ENCODE peak calls at places on chromosomes 5 and 9, in ten cellular contexts. R, Z, G, X, O, S, T, V, U and J are unnamed samples.

GRCh38 chr5:56525117-56525516 is 290.2 kb upstream of the MAP3K1 start:
- DNase-seq in R (no peak), Z (no peak), G (peak; percentile 56), X (no peak), O (peak; percentile 54), S (no peak), T (no peak), V (peak; percentile 29), U (peak; percentile 37), J (no peak)

GRCh38 chr9:124776952-124777645 is at the start of gene OLFML2A:
- DNase-seq in R (no peak), Z (no peak), G (no peak), X (peak; percentile 52), O (no peak), S (peak; percentile 39), T (no peak), V (no peak), U (no peak), J (no peak)

GRCh38 chr5:77945874-77946273 is 169.7 kb upstream of the TBCA start:
- DNase-seq in R (no peak), Z (no peak), G (no peak), X (no peak), O (no peak), S (no peak), T (no peak), V (no peak), U (no peak), J (no peak)

GRCh38 chr9:91407580-91408275 is 15.9 kb downstream of the NFIL3 start:
- DNase-seq in R (no peak), Z (no peak), G (no peak), X (no peak), O (no peak), S (no peak), T (no peak), V (no peak), U (no peak), J (no peak)

GRCh38 chr9:126844085-126844484 is 16.4 kb upstream of the ZBTB34 start:
- DNase-seq in R (no peak), Z (no peak), G (peak; percentile 80), X (no peak), O (no peak), S (no peak), T (no peak), V (no peak), U (no peak), J (no peak)

GRCh38 chr9:137800196-137801022 is 77.2 kb upstream of the CACNA1B start:
- DNase-seq in R (no peak), Z (no peak), G (no peak), X (no peak), O (no peak), S (no peak), T (no peak), V (no peak), U (no peak), J (no peak)

GRCh38 chr5:179240561-179240960 is 104.7 kb downstream of the ADAMTS2 start:
- DNase-seq in R (no peak), Z (no peak), G (no peak), X (peak; percentile 25), O (peak; percentile 6), S (peak; percentile 7), T (no peak), V (no peak), U (no peak), J (peak; percentile 3)

GRCh38 chr9:7103382-7104170 is 345.8 kb downstream of the KDM4C start:
- DNase-seq in R (no peak), Z (no peak), G (peak; percentile 8), X (no peak), O (no peak), S (no peak), T (no peak), V (no peak), U (no peak), J (no peak)

GRCh38 chr5:151509231-151509630 is 61.8 kb downstream of the SLC36A1 start:
- DNase-seq in R (no peak), Z (no peak), G (no peak), X (no peak), O (no peak), S (no peak), T (no peak), V (no peak), U (no peak), J (no peak)

GRCh38 chr5:42423285-42424152 is at the start of gene GHR:
- DNase-seq in R (peak; percentile 85), Z (peak; percentile 76), G (peak; percentile 88), X (peak; percentile 70), O (peak; percentile 91), S (peak; percentile 80), T (peak; percentile 6), V (peak; percentile 91), U (peak; percentile 80), J (peak; percentile 85)

GRCh38 chr9:32705059-32705458 is 69.6 kb upstream of the TAF1L start:
- DNase-seq in R (no peak), Z (no peak), G (peak; percentile 38), X (no peak), O (no peak), S (no peak), T (no peak), V (no peak), U (no peak), J (no peak)

GRCh38 chr9:78468231-78468630 is 171.3 kb downstream of the PSAT1 start:
- DNase-seq in R (no peak), Z (no peak), G (no peak), X (no peak), O (no peak), S (no peak), T (no peak), V (no peak), U (no peak), J (no peak)

GRCh38 chr5:52648726-52649125 is 139.0 kb upstream of the ITGA1 start:
- DNase-seq in R (no peak), Z (no peak), G (no peak), X (no peak), O (no peak), S (no peak), T (no peak), V (no peak), U (no peak), J (no peak)

GRCh38 chr5:18802336-18802735 is 1168.1 kb downstream of the TAF11L14 start:
- DNase-seq in R (no peak), Z (no peak), G (no peak), X (no peak), O (no peak), S (no peak), T (no peak), V (no peak), U (no peak), J (no peak)

GRCh38 chr5:8906303-8906967 is 639.4 kb downstream of the SEMA5A start:
- DNase-seq in R (no peak), Z (no peak), G (peak; percentile 87), X (no peak), O (no peak), S (no peak), T (no peak), V (no peak), U (no peak), J (no peak)

DNA sequence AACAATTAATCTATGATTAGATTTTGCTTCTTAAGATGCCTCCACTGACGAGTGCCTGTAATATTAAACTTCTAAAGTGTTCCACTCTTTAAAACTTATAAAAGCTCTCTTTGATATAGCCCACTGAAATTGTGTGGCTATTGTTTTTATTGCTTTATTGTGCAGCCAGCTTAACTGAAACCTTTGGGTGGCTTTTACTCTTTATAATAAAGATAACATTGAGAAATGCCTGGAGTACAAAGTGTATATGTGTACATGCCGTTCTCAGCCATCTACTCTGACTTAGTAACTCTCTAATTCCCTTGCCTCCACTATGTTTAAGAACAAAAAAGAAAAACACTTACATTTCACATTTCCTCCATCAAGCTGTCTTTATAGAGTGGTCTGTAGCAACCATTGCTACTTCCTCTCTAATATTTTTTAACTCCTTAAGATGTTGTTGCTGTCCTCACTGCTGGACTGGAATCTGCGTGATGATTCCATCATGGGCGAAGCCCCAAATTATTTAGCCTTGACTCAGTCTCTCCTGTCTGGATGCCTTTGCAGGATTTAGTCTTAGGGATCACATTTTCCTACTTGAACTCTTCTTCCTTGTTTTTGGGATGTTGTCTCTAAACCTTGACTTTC is 9.1 kb downstream of the PIK3R1 start:
- DNase-seq in R (no peak), Z (no peak), G (peak; percentile 56), X (no peak), O (no peak), S (no peak), T (no peak), V (no peak), U (no peak), J (no peak)
- H3K4me3 ChIP-seq in R (no peak overlapping the region), Z (peak overlapping the region; percentile 40), G (no peak overlapping the region), X (no peak overlapping the region), O (no peak overlapping the region), S (no peak overlapping the region), T (no peak overlapping the region), V (no peak overlapping the region), U (peak overlapping the region; percentile 9), J (no peak overlapping the region)

GRCh38 chr5:37471666-37472197 is 92.6 kb downstream of the WDR70 start:
- DNase-seq in R (no peak), Z (no peak), G (no peak), X (no peak), O (no peak), S (no peak), T (no peak), V (no peak), U (no peak), J (no peak)
- H3K4me1 ChIP-seq in R (no peaks in the 10 kb centered on the region), Z (no peaks in the 10 kb centered on the region), G (no peaks in the 10 kb centered on the region), X (no peaks in the 10 kb centered on the region), O (no peaks in the 10 kb centered on the region), S (no peaks in the 10 kb centered on the region), T (no peaks in the 10 kb centered on the region), V (no peaks in the 10 kb centered on the region), U (no peaks in the 10 kb centered on the region), J (no peaks in the 10 kb centered on the region)

GRCh38 chr9:133276923-133277322 is 1.9 kb upstream of the ABO start:
- DNase-seq in R (no peak), Z (no peak), G (no peak), X (no peak), O (peak; percentile 7), S (no peak), T (no peak), V (no peak), U (no peak), J (no peak)
- TF ChIP-seq POLR2A in R (no peak), Z (no peak), G (no peak), X (no peak), O (no peak), S (no peak), T (no peak), V (no peak), U (no peak), J (no peak)

GRCh38 chr5:43680286-43680685 is 77.3 kb downstream of the NNT start:
- DNase-seq in R (no peak), Z (no peak), G (no peak), X (no peak), O (no peak), S (no peak), T (no peak), V (no peak), U (no peak), J (no peak)

GRCh38 chr5:43691275-43691674 is 88.3 kb downstream of the NNT start:
- DNase-seq in R (no peak), Z (no peak), G (no peak), X (no peak), O (no peak), S (no peak), T (no peak), V (no peak), U (no peak), J (no peak)

GRCh38 chr5:43683884-43684471 is 81.0 kb downstream of the NNT start:
- DNase-seq in R (no peak), Z (no peak), G (no peak), X (no peak), O (no peak), S (no peak), T (no peak), V (no peak), U (no peak), J (no peak)

GRCh38 chr5:43685271-43685950 is 82.4 kb downstream of the NNT start:
- DNase-seq in R (no peak), Z (no peak), G (peak; percentile 65), X (no peak), O (no peak), S (no peak), T (no peak), V (no peak), U (no peak), J (no peak)
- H3K4me3 ChIP-seq in R (no peak overlapping the region), Z (no peak overlapping the region), G (no peak overlapping the region), X (no peak overlapping the region), O (no peak overlapping the region), S (no peak overlapping the region), T (no peak overlapping the region), V (no peak overlapping the region), U (no peak overlapping the region), J (no peak overlapping the region)